ENCODE peak calls at places on chromosomes 11 and 22, in nine cellular contexts. G is fibroblast of the aortic adventitia, L is EL, S is lower leg skin, P is mesothelial cell of epicardium, A is HT1080, X is frontal cortex, C is lower lobe of right lung, T is AG08396. W is an unnamed sample.

GRCh38 chr11:86192858-86193257 is 51.7 kb upstream of the EED start:
- DNase-seq in G (no peak), L (no peak), S (no peak), P (no peak), A (no peak), X (no peak), C (no peak), T (no peak), W (no peak)

GRCh38 chr22:30600925-30601324 is 6.0 kb upstream of the TCN2 start:
- DNase-seq in G (no peak), L (no peak), S (no peak), P (no peak), A (no peak), X (no peak), C (no peak), T (no peak), W (no peak)

GRCh38 chr11:74048993-74049392 is 40.1 kb upstream of the UCP3 start:
- DNase-seq in G (no peak), L (no peak), S (no peak), P (no peak), A (no peak), X (no peak), C (no peak), T (no peak), W (no peak)

GRCh38 chr11:129766858-129767604 is 48.6 kb upstream of the TMEM45B start:
- DNase-seq in G (peak; percentile 34), L (peak; percentile 18), S (no peak), P (no peak), A (peak; percentile 51), X (no peak), C (no peak), T (no peak), W (peak; percentile 32)

GRCh38 chr11:64036081-64037026 is 623 bp downstream of the FLRT1 start:
- DNase-seq in G (peak; percentile 24), L (peak; percentile 57), S (peak; percentile 81), P (no peak), A (no peak), X (peak; percentile 67), C (no peak), T (peak; percentile 76), W (no peak)

GRCh38 chr11:57680552-57680874 is 12.6 kb downstream of the ZDHHC5 start:
- DNase-seq in G (no peak), L (peak; percentile 45), S (no peak), P (no peak), A (peak; percentile 75), X (no peak), C (no peak), T (no peak), W (peak; percentile 15)

GRCh38 chr11:14045417-14045816 is 82.9 kb downstream of the SPON1 start:
- DNase-seq in G (no peak), L (no peak), S (no peak), P (no peak), A (no peak), X (no peak), C (no peak), T (no peak), W (no peak)

GRCh38 chr11:117096140-117096972 is 1.9 kb downstream of the SIK3 start:
- DNase-seq in G (no peak), L (peak; percentile 61), S (peak; percentile 84), P (no peak), A (no peak), X (peak; percentile 53), C (no peak), T (peak; percentile 31), W (no peak)

GRCh38 chr11:111977141-111978027 is 40.2 kb downstream of the DIXDC1 start:
- DNase-seq in G (no peak), L (peak; percentile 47), S (peak; percentile 91), P (peak; percentile 44), A (no peak), X (peak; percentile 75), C (peak; percentile 73), T (peak; percentile 82), W (no peak)

GRCh38 chr11:12079726-12080556 is 30.4 kb upstream of the MICAL2 start:
- DNase-seq in G (peak; percentile 97), L (peak; percentile 98), S (peak; percentile 93), P (no peak), A (peak; percentile 99), X (no peak), C (no peak), T (peak; percentile 70), W (peak; percentile 98)

GRCh38 chr11:11966826-11967668 is 41.4 kb downstream of the DKK3 start:
- DNase-seq in G (peak; percentile 30), L (peak; percentile 64), S (peak; percentile 94), P (no peak), A (peak; percentile 57), X (peak; percentile 18), C (peak; percentile 78), T (peak; percentile 71), W (no peak)

GRCh38 chr11:78257654-78258053 is 68.9 kb downstream of the USP35 start:
- DNase-seq in G (no peak), L (no peak), S (no peak), P (no peak), A (no peak), X (no peak), C (no peak), T (no peak), W (no peak)

GRCh38 chr22:48346311-48346710 is 1481.4 kb downstream of the BRD1 start:
- DNase-seq in G (no peak), L (no peak), S (no peak), P (no peak), A (no peak), X (no peak), C (no peak), T (no peak), W (no peak)

GRCh38 chr22:24706050-24706449 is 68.5 kb downstream of the PIWIL3 start:
- DNase-seq in G (no peak), L (no peak), S (no peak), P (no peak), A (peak; percentile 10), X (no peak), C (no peak), T (no peak), W (no peak)

GRCh38 chr11:72969894-72970335 is 155.7 kb downstream of the ATG16L2 start:
- DNase-seq in G (peak; percentile 78), L (peak; percentile 81), S (no peak), P (no peak), A (peak; percentile 74), X (no peak), C (no peak), T (peak; percentile 13), W (peak; percentile 90)

GRCh38 chr22:44391026-44391425 is 78.3 kb upstream of the SHISAL1 start:
- DNase-seq in G (no peak), L (no peak), S (peak; percentile 65), P (peak; percentile 16), A (no peak), X (no peak), C (no peak), T (no peak), W (no peak)